ENCODE peak calls at places on chromosomes 1 and 21, in ten cellular contexts. B, Z, A, Q, P, V, X, N, W and C are unnamed samples.

GRCh38 chr1:225290244-225290643 is 137.6 kb downstream of the LBR start:
- DNase-seq in X (no peak), Z (no peak), N (no peak), B (no peak), P (no peak), V (no peak), W (no peak), Q (no peak), A (no peak), C (no peak)

GRCh38 chr1:203325418-203326091 is 20.2 kb downstream of the BTG2 start:
- DNase-seq in X (no peak), V (no peak), Z (no peak), B (no peak), Q (peak; percentile 76), N (no peak), W (peak; percentile 100), A (no peak), P (no peak), C (peak; percentile 99)

GRCh38 chr1:167697667-167698141 is 24.1 kb upstream of the MPZL1 start:
- DNase-seq in X (no peak), B (no peak), P (no peak), A (no peak), W (no peak), N (no peak), Q (no peak), V (no peak), Z (no peak), C (no peak)

GRCh38 chr1:24888061-24888970 is 41.8 kb downstream of the RUNX3 start:
- DNase-seq in Z (no peak), Q (no peak), A (no peak), B (no peak), V (no peak), P (no peak), N (no peak), X (no peak), W (no peak), C (no peak)

GRCh38 chr1:164806531-164806930 is 247.5 kb downstream of the PBX1 start:
- DNase-seq in A (no peak), Z (no peak), V (no peak), B (no peak), W (no peak), X (no peak), Q (no peak), P (no peak), N (no peak), C (no peak)

GRCh38 chr1:29974345-29974744 is 738.0 kb downstream of the PTPRU start:
- DNase-seq in W (no peak), P (no peak), Z (peak; percentile 82), V (peak; percentile 77), N (peak; percentile 68), X (no peak), B (peak; percentile 88), Q (no peak), A (no peak), C (no peak)

GRCh38 chr1:112956503-112957132 is 622 bp upstream of the SLC16A1 start:
- DNase-seq in V (no peak), X (no peak), Z (peak; percentile 43), P (no peak), W (peak; percentile 88), Q (no peak), B (no peak), N (no peak), A (peak; percentile 47), C (peak; percentile 71)

GRCh38 chr21:44616591-44616926 is 4.7 kb downstream of the KRTAP10-8 start:
- DNase-seq in X (no peak), N (no peak), W (no peak), B (no peak), Q (no peak), V (peak; percentile 9), P (no peak), A (no peak), Z (no peak), C (no peak)

GRCh38 chr1:201258763-201259230 is 24.5 kb upstream of the PKP1 start:
- DNase-seq in B (no peak), Z (no peak), N (no peak), Q (no peak), W (no peak), A (peak; percentile 11), P (no peak), X (no peak), V (no peak), C (peak; percentile 27)

GRCh38 chr21:38243732-38244406 is 12.9 kb upstream of the KCNJ15 start:
- DNase-seq in N (no peak), W (no peak), X (no peak), B (no peak), Z (no peak), A (no peak), V (no peak), Q (no peak), P (no peak), C (no peak)

GRCh38 chr1:231934797-231935196 is 308.2 kb downstream of the DISC1 start:
- DNase-seq in V (peak; percentile 20), Q (no peak), B (peak; percentile 64), P (no peak), W (peak; percentile 98), X (no peak), N (no peak), Z (peak; percentile 76), A (no peak), C (peak; percentile 91)

GRCh38 chr21:20259035-20259867 is 739.0 kb upstream of the NCAM2 start:
- DNase-seq in B (no peak), W (no peak), X (no peak), A (no peak), Z (no peak), Q (no peak), N (no peak), V (no peak), P (no peak), C (no peak)

GRCh38 chr1:225762002-225762441 is 15.6 kb upstream of the SRP9 start:
- DNase-seq in A (no peak), V (no peak), Q (no peak), W (peak; percentile 61), P (no peak), X (no peak), N (no peak), B (peak; percentile 36), Z (peak; percentile 40), C (peak; percentile 37)

GRCh38 chr1:119463569-119463968 is 43.4 kb upstream of the HSD3B1 start:
- DNase-seq in Q (no peak), Z (no peak), W (no peak), P (no peak), X (no peak), N (no peak), A (no peak), B (no peak), V (no peak), C (no peak)

GRCh38 chr1:208101661-208102431 is 142.3 kb downstream of the PLXNA2 start:
- DNase-seq in X (peak; percentile 26), A (no peak), W (peak; percentile 88), P (no peak), V (no peak), N (no peak), Q (peak; percentile 69), B (peak; percentile 36), Z (no peak), C (peak; percentile 69)

GRCh38 chr1:108877324-108877812 is 583 bp downstream of the GPSM2 start:
- DNase-seq in P (no peak), Q (no peak), Z (peak; percentile 45), B (peak; percentile 30), W (peak; percentile 70), V (peak; percentile 41), X (peak; percentile 13), A (no peak), N (no peak), C (no peak)

GRCh38 chr1:215523128-215523861 is 43.8 kb upstream of the KCTD3 start:
- DNase-seq in X (no peak), N (no peak), Q (no peak), P (no peak), V (no peak), W (peak; percentile 41), B (peak; percentile 52), A (no peak), Z (no peak), C (no peak)